ENCODE peak calls at places on chromosomes 1 and 21, in nine cellular contexts. Z is pulmonary artery endothelial cell; O is endothelial cell of umbilical vein; N is activated CD8-positive, alpha-beta memory T cell treated with anti-CD3 and anti-CD28 coated beads for 48 hours; Y is GM13977; E is activated CD4-positive, alpha-beta T cell treated with anti-CD3 and anti-CD28 coated beads, Interleukin-2, amount 50 U/mL, for 48 hours; B is testis; V is effector memory CD4-positive, alpha-beta T cell; P is lower lobe of right lung. L is an unnamed sample.

GRCh38 chr1:146032613-146033219 is 11.2 kb upstream of the HJV start:
- DNase-seq in Z (peak), O (peak), N (no peak), Y (peak), E (no peak), B (no peak), V (no peak), P (no peak), L (no peak)

GRCh38 chr1:223227486-223228196 is 84.6 kb upstream of the TLR5 start:
- DNase-seq in Z (no peak), O (no peak), N (no peak), Y (no peak), E (no peak), B (no peak), V (no peak), P (no peak), L (no peak)

GRCh38 chr1:233459470-233459945 is 132.0 kb downstream of the MAP3K21 start:
- DNase-seq in Z (no peak), O (no peak), N (no peak), Y (peak), E (no peak), B (no peak), V (no peak), P (no peak), L (no peak)

GRCh38 chr1:209584186-209584776 is 767 bp downstream of the CAMK1G start:
- DNase-seq in Z (no peak), O (no peak), N (no peak), Y (no peak), E (no peak), B (no peak), V (no peak), P (no peak), L (no peak)

GRCh38 chr1:17163789-17164666 is 40.9 kb upstream of the PADI1 start:
- DNase-seq in Z (no peak), O (no peak), N (no peak), Y (no peak), E (no peak), B (no peak), V (no peak), P (no peak), L (no peak)

GRCh38 chr1:59290173-59290954 is 6.5 kb upstream of the FGGY start:
- DNase-seq in Z (no peak), O (peak), N (no peak), Y (peak), E (no peak), B (no peak), V (no peak), P (peak), L (no peak)

GRCh38 chr1:27031235-27032118 is 18.8 kb upstream of the TENT5B start:
- DNase-seq in Z (peak), O (peak), N (no peak), Y (no peak), E (no peak), B (peak), V (no peak), P (peak), L (no peak)

GRCh38 chr21:24353492-24353891 is 1253.8 kb downstream of the MRPL39 start:
- DNase-seq in Z (no peak), O (no peak), N (no peak), Y (no peak), E (no peak), B (no peak), V (no peak), P (no peak), L (no peak)

GRCh38 chr1:228420968-228421826 is 4.5 kb upstream of the TRIM17 start:
- DNase-seq in Z (no peak), O (no peak), N (no peak), Y (no peak), E (no peak), B (no peak), V (no peak), P (no peak), L (no peak)

GRCh38 chr1:58909162-58909560 is 125.3 kb upstream of the JUN start:
- DNase-seq in Z (peak), O (peak), N (no peak), Y (no peak), E (no peak), B (no peak), V (no peak), P (no peak), L (no peak)

GRCh38 chr1:227915564-227916553 is 31.9 kb downstream of the WNT9A start:
- DNase-seq in Z (no peak), O (no peak), N (no peak), Y (no peak), E (no peak), B (no peak), V (no peak), P (no peak), L (no peak)

GRCh38 chr21:26115346-26115745 is 55.2 kb downstream of the APP start:
- DNase-seq in Z (no peak), O (peak), N (no peak), Y (no peak), E (no peak), B (no peak), V (no peak), P (no peak), L (no peak)

GRCh38 chr1:170664828-170665617 is 1.1 kb downstream of the PRRX1 start:
- DNase-seq in Z (no peak), O (peak), N (no peak), Y (no peak), E (no peak), B (peak), V (no peak), P (no peak), L (no peak)

GRCh38 chr1:233730809-233731208 is 116.9 kb downstream of the KCNK1 start:
- DNase-seq in Z (no peak), O (no peak), N (no peak), Y (no peak), E (no peak), B (no peak), V (no peak), P (no peak), L (no peak)